ENCODE peak calls at places on chromosomes 5 and 9, in eight cellular contexts. One of them, this sample, is unnamed.

GRCh38 chr5:115237066-115237465 is 25.6 kb downstream of the PGGT1B start:
- DNase-seq in body of pancreas: no peak
- DNase-seq in GM20000: no peak
- DNase-seq in foreskin fibroblast: no peak
- DNase-seq in suprapubic skin: no peak
- DNase-seq in cardiac muscle cell: no peak
- DNase-seq in epithelial cell of esophagus: no peak
- DNase-seq in BJ: no peak
- DNase-seq in this sample: no peak

GRCh38 chr5:154878642-154879335 is 20.4 kb downstream of the CNOT8 start:
- DNase-seq in suprapubic skin: no peak
- DNase-seq in foreskin fibroblast: no peak
- DNase-seq in body of pancreas: no peak
- DNase-seq in epithelial cell of esophagus: no peak
- DNase-seq in GM20000: no peak
- DNase-seq in cardiac muscle cell: no peak
- DNase-seq in BJ: no peak
- DNase-seq in this sample: no peak

GRCh38 chr5:5209101-5209500 is 69.0 kb downstream of the ADAMTS16 start:
- DNase-seq in GM20000: no peak
- DNase-seq in epithelial cell of esophagus: no peak
- DNase-seq in cardiac muscle cell: no peak
- DNase-seq in BJ: peak; percentile 6
- DNase-seq in suprapubic skin: no peak
- DNase-seq in foreskin fibroblast: no peak
- DNase-seq in body of pancreas: no peak
- DNase-seq in this sample: no peak

GRCh38 chr5:133249593-133249992 is 197.8 kb downstream of the HSPA4 start:
- DNase-seq in suprapubic skin: no peak
- DNase-seq in GM20000: no peak
- DNase-seq in cardiac muscle cell: no peak
- DNase-seq in BJ: no peak
- DNase-seq in body of pancreas: no peak
- DNase-seq in epithelial cell of esophagus: no peak
- DNase-seq in foreskin fibroblast: no peak
- DNase-seq in this sample: no peak

GRCh38 chr5:56717253-56717987 is 97.9 kb upstream of the MAP3K1 start:
- DNase-seq in suprapubic skin: no peak
- DNase-seq in GM20000: no peak
- DNase-seq in body of pancreas: no peak
- DNase-seq in foreskin fibroblast: no peak
- DNase-seq in cardiac muscle cell: no peak
- DNase-seq in epithelial cell of esophagus: peak; percentile 85
- DNase-seq in BJ: no peak
- DNase-seq in this sample: no peak

GRCh38 chr9:93391898-93392297 is 59.6 kb upstream of the FAM120A start:
- DNase-seq in BJ: no peak
- DNase-seq in cardiac muscle cell: no peak
- DNase-seq in foreskin fibroblast: no peak
- DNase-seq in GM20000: no peak
- DNase-seq in body of pancreas: no peak
- DNase-seq in suprapubic skin: no peak
- DNase-seq in epithelial cell of esophagus: no peak
- DNase-seq in this sample: no peak

GRCh38 chr9:106084702-106085101 is 390.4 kb downstream of the TMEM38B start:
- DNase-seq in GM20000: no peak
- DNase-seq in suprapubic skin: no peak
- DNase-seq in cardiac muscle cell: no peak
- DNase-seq in body of pancreas: no peak
- DNase-seq in epithelial cell of esophagus: no peak
- DNase-seq in BJ: no peak
- DNase-seq in foreskin fibroblast: no peak
- DNase-seq in this sample: no peak

GRCh38 chr5:80884851-80885697 is 75.1 kb upstream of the RASGRF2 start:
- DNase-seq in GM20000: no peak
- DNase-seq in suprapubic skin: no peak
- DNase-seq in BJ: no peak
- DNase-seq in cardiac muscle cell: no peak
- DNase-seq in epithelial cell of esophagus: peak; percentile 56
- DNase-seq in body of pancreas: no peak
- DNase-seq in foreskin fibroblast: no peak
- DNase-seq in this sample: no peak

GRCh38 chr9:14356376-14356775 is 42.4 kb upstream of the NFIB start:
- DNase-seq in foreskin fibroblast: no peak
- DNase-seq in GM20000: no peak
- DNase-seq in epithelial cell of esophagus: no peak
- DNase-seq in suprapubic skin: no peak
- DNase-seq in body of pancreas: no peak
- DNase-seq in BJ: no peak
- DNase-seq in cardiac muscle cell: no peak
- DNase-seq in this sample: no peak

GRCh38 chr5:171953860-171954701 is 52.4 kb downstream of the FBXW11 start:
- DNase-seq in body of pancreas: peak; percentile 54
- DNase-seq in foreskin fibroblast: peak; percentile 65
- DNase-seq in GM20000: no peak
- DNase-seq in BJ: no peak
- DNase-seq in epithelial cell of esophagus: peak; percentile 61
- DNase-seq in suprapubic skin: no peak
- DNase-seq in cardiac muscle cell: peak; percentile 51
- DNase-seq in this sample: no peak

GRCh38 chr5:147965712-147966111 is 59.4 kb upstream of the C5orf46 start:
- DNase-seq in GM20000: no peak
- DNase-seq in BJ: no peak
- DNase-seq in suprapubic skin: no peak
- DNase-seq in epithelial cell of esophagus: peak; percentile 66
- DNase-seq in cardiac muscle cell: peak; percentile 3
- DNase-seq in foreskin fibroblast: no peak
- DNase-seq in body of pancreas: no peak
- DNase-seq in this sample: no peak

GRCh38 chr5:117761190-117761589 is 1186.6 kb upstream of the SEMA6A start:
- DNase-seq in epithelial cell of esophagus: no peak
- DNase-seq in cardiac muscle cell: peak; percentile 3
- DNase-seq in foreskin fibroblast: no peak
- DNase-seq in suprapubic skin: no peak
- DNase-seq in body of pancreas: no peak
- DNase-seq in GM20000: no peak
- DNase-seq in BJ: no peak
- DNase-seq in this sample: no peak

GRCh38 chr5:93717162-93717561 is 24.2 kb downstream of the POU5F2 start:
- DNase-seq in body of pancreas: no peak
- DNase-seq in suprapubic skin: no peak
- DNase-seq in cardiac muscle cell: peak; percentile 71
- DNase-seq in foreskin fibroblast: no peak
- DNase-seq in BJ: no peak
- DNase-seq in GM20000: no peak
- DNase-seq in epithelial cell of esophagus: peak; percentile 28
- DNase-seq in this sample: no peak

GRCh38 chr9:125906144-125906543 is 159.0 kb downstream of the PBX3 start:
- DNase-seq in body of pancreas: no peak
- DNase-seq in epithelial cell of esophagus: no peak
- DNase-seq in foreskin fibroblast: peak; percentile 37
- DNase-seq in GM20000: no peak
- DNase-seq in cardiac muscle cell: peak; percentile 57
- DNase-seq in BJ: peak; percentile 44
- DNase-seq in suprapubic skin: no peak
- DNase-seq in this sample: no peak

GRCh38 chr5:43065384-43066230 is 25.5 kb upstream of the ANXA2R start:
- DNase-seq in epithelial cell of esophagus: peak; percentile 74
- DNase-seq in cardiac muscle cell: peak; percentile 81
- DNase-seq in BJ: no peak
- DNase-seq in GM20000: no peak
- DNase-seq in suprapubic skin: peak; percentile 88
- DNase-seq in body of pancreas: peak; percentile 59
- DNase-seq in foreskin fibroblast: peak; percentile 76
- DNase-seq in this sample: no peak

GRCh38 chr5:94423411-94423810 is 195.0 kb downstream of the KIAA0825 start:
- DNase-seq in epithelial cell of esophagus: no peak
- DNase-seq in GM20000: no peak
- DNase-seq in BJ: no peak
- DNase-seq in suprapubic skin: no peak
- DNase-seq in body of pancreas: no peak
- DNase-seq in cardiac muscle cell: no peak
- DNase-seq in foreskin fibroblast: no peak
- DNase-seq in this sample: no peak

GRCh38 chr9:127065592-127065991 is 56.8 kb downstream of the ANGPTL2 start:
- DNase-seq in cardiac muscle cell: peak; percentile 87
- DNase-seq in body of pancreas: no peak
- DNase-seq in foreskin fibroblast: no peak
- DNase-seq in epithelial cell of esophagus: peak; percentile 47
- DNase-seq in suprapubic skin: no peak
- DNase-seq in GM20000: no peak
- DNase-seq in BJ: peak; percentile 19
- DNase-seq in this sample: no peak

GRCh38 chr9:19232830-19233194 is 2.3 kb downstream of the DENND4C start:
- DNase-seq in body of pancreas: no peak
- DNase-seq in epithelial cell of esophagus: no peak
- DNase-seq in foreskin fibroblast: peak; percentile 19
- DNase-seq in cardiac muscle cell: peak; percentile 61
- DNase-seq in suprapubic skin: no peak
- DNase-seq in GM20000: peak; percentile 59
- DNase-seq in BJ: no peak
- DNase-seq in this sample: peak; percentile 42

GRCh38 chr9:107174441-107174840 is 108.6 kb upstream of the RAD23B start:
- DNase-seq in suprapubic skin: no peak
- DNase-seq in epithelial cell of esophagus: no peak
- DNase-seq in GM20000: no peak
- DNase-seq in foreskin fibroblast: no peak
- DNase-seq in body of pancreas: no peak
- DNase-seq in cardiac muscle cell: peak; percentile 63
- DNase-seq in BJ: no peak
- DNase-seq in this sample: no peak

GRCh38 chr9:130825809-130826208 is 9.2 kb upstream of the ABL1 start:
- DNase-seq in GM20000: no peak
- DNase-seq in foreskin fibroblast: no peak
- DNase-seq in suprapubic skin: no peak
- DNase-seq in epithelial cell of esophagus: no peak
- DNase-seq in body of pancreas: no peak
- DNase-seq in cardiac muscle cell: no peak
- DNase-seq in BJ: no peak
- DNase-seq in this sample: no peak

GRCh38 chr5:176762489-176762888 is 47.9 kb upstream of the UNC5A start:
- DNase-seq in epithelial cell of esophagus: no peak
- DNase-seq in body of pancreas: no peak
- DNase-seq in suprapubic skin: no peak
- DNase-seq in cardiac muscle cell: no peak
- DNase-seq in BJ: no peak
- DNase-seq in GM20000: no peak
- DNase-seq in foreskin fibroblast: no peak
- DNase-seq in this sample: no peak

GRCh38 chr5:42514759-42515158 is 91.5 kb downstream of the GHR start:
- DNase-seq in epithelial cell of esophagus: peak; percentile 46
- DNase-seq in foreskin fibroblast: no peak
- DNase-seq in BJ: no peak
- DNase-seq in suprapubic skin: no peak
- DNase-seq in cardiac muscle cell: no peak
- DNase-seq in body of pancreas: peak; percentile 22
- DNase-seq in GM20000: no peak
- DNase-seq in this sample: no peak

GRCh38 chr5:168714046-168714445 is 134.9 kb upstream of the PANK3 start:
- DNase-seq in GM20000: no peak
- DNase-seq in foreskin fibroblast: peak; percentile 36
- DNase-seq in epithelial cell of esophagus: peak; percentile 55
- DNase-seq in cardiac muscle cell: peak; percentile 25
- DNase-seq in body of pancreas: no peak
- DNase-seq in BJ: no peak
- DNase-seq in suprapubic skin: no peak
- DNase-seq in this sample: no peak

DNA sequence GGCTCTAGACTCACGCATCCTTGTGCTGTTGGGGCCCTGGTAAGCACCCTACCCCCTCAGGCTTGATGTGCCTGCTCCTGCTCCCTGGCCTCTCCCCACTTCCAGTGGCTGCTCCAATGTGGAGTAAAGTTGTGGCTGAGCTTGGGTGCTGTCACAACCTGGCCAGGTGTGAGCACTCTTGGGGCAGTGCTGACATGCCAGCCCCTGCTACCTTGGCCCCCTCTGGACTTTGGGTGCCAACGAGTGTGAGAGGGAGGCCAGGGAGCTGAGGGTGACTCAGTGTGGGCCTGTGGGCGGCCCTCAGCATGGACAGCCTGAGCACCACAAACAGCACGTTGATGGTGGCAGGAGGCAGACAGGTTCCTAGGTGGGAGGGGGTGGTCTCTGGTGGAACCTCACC is 870.2 kb upstream of the C9orf72 start:
- DNase-seq in epithelial cell of esophagus: no peak
- DNase-seq in BJ: no peak
- DNase-seq in GM20000: no peak
- DNase-seq in foreskin fibroblast: no peak
- DNase-seq in cardiac muscle cell: no peak
- DNase-seq in suprapubic skin: no peak
- DNase-seq in body of pancreas: no peak
- DNase-seq in this sample: no peak
- TF ChIP-seq CTCF in epithelial cell of esophagus: no peak
- TF ChIP-seq CTCF in BJ: no peak
- TF ChIP-seq CTCF in GM20000: no peak
- TF ChIP-seq CTCF in foreskin fibroblast: no peak
- TF ChIP-seq CTCF in cardiac muscle cell: no peak
- TF ChIP-seq CTCF in suprapubic skin: no peak
- TF ChIP-seq CTCF in body of pancreas: no peak
- TF ChIP-seq CTCF in this sample: no peak

GRCh38 chr5:33579789-33580188 is 139.0 kb downstream of the TARS1 start:
- DNase-seq in body of pancreas: no peak
- DNase-seq in foreskin fibroblast: no peak
- DNase-seq in BJ: no peak
- DNase-seq in GM20000: no peak
- DNase-seq in cardiac muscle cell: no peak
- DNase-seq in epithelial cell of esophagus: no peak
- DNase-seq in suprapubic skin: no peak
- DNase-seq in this sample: no peak
- TF ChIP-seq CTCF in body of pancreas: no peak
- TF ChIP-seq CTCF in foreskin fibroblast: no peak
- TF ChIP-seq CTCF in BJ: no peak
- TF ChIP-seq CTCF in GM20000: no peak
- TF ChIP-seq CTCF in cardiac muscle cell: no peak
- TF ChIP-seq CTCF in epithelial cell of esophagus: no peak
- TF ChIP-seq CTCF in suprapubic skin: no peak
- TF ChIP-seq CTCF in this sample: no peak

DNA sequence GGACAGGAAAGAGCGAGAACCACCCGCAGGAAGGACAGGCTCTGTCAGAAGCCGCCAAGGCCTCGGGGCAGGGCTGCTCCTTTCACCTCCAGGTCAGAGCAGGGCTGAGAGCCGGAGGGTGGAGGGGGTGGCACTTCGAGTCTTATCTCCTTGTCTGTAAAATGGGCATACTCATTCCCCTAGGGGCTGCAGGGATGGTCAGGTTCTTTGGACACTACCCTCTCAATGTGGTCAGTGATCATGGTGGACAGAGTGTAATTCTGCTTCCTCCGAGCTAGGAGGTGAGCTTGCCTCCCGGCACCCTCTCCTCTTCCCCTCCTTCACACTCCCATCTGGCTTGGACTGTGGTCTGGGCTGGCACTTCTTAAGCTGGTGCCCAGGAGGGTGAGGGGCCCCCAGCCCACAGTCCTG is 39.6 kb downstream of the RGS3 start:
- DNase-seq in foreskin fibroblast: no peak
- DNase-seq in epithelial cell of esophagus: no peak
- DNase-seq in body of pancreas: no peak
- DNase-seq in cardiac muscle cell: no peak
- DNase-seq in GM20000: no peak
- DNase-seq in suprapubic skin: no peak
- DNase-seq in BJ: no peak
- DNase-seq in this sample: no peak
- TF ChIP-seq CTCF in foreskin fibroblast: no peak
- TF ChIP-seq CTCF in epithelial cell of esophagus: no peak
- TF ChIP-seq CTCF in body of pancreas: no peak
- TF ChIP-seq CTCF in cardiac muscle cell: no peak
- TF ChIP-seq CTCF in GM20000: no peak
- TF ChIP-seq CTCF in suprapubic skin: no peak
- TF ChIP-seq CTCF in BJ: no peak
- TF ChIP-seq CTCF in this sample: no peak

GRCh38 chr5:136020383-136021015 is 8.3 kb upstream of the TGFBI start:
- DNase-seq in epithelial cell of esophagus: peak; percentile 98
- DNase-seq in BJ: peak; percentile 61
- DNase-seq in cardiac muscle cell: peak; percentile 95
- DNase-seq in GM20000: no peak
- DNase-seq in suprapubic skin: no peak
- DNase-seq in body of pancreas: no peak
- DNase-seq in foreskin fibroblast: peak; percentile 96
- DNase-seq in this sample: no peak
- TF ChIP-seq CTCF in epithelial cell of esophagus: no peak
- TF ChIP-seq CTCF in BJ: no peak
- TF ChIP-seq CTCF in cardiac muscle cell: no peak
- TF ChIP-seq CTCF in GM20000: no peak
- TF ChIP-seq CTCF in suprapubic skin: no peak
- TF ChIP-seq CTCF in body of pancreas: no peak
- TF ChIP-seq CTCF in foreskin fibroblast: no peak
- TF ChIP-seq CTCF in this sample: no peak

This sample was measured in GM10248.